ENCODE peak calls at places on chromosomes 3 and 15, in six cellular contexts. Y, O, D, B, H and A are unnamed samples.
A peak's percentile ranks its signal among the peaks of the same experiment; 100 is the strongest.

GRCh38 chr3:177714945-177715344 is 517.7 kb upstream of the TBL1XR1 start:
- DNase-seq in B (no peak), H (no peak), O (no peak), D (no peak), Y (no peak), A (no peak)

GRCh38 chr3:45684327-45684892 is 4.8 kb upstream of the SACM1L start:
- DNase-seq in H (no peak), Y (peak; percentile 70), O (no peak), B (no peak), D (no peak), A (no peak)

GRCh38 chr15:68880382-68880781 is 49.9 kb upstream of the SPESP1 start:
- DNase-seq in D (no peak), B (no peak), Y (no peak), O (no peak), H (no peak), A (no peak)

GRCh38 chr15:53260647-53261046 is 470.5 kb upstream of the ONECUT1 start:
- DNase-seq in B (no peak), O (no peak), D (no peak), Y (no peak), H (no peak), A (no peak)

GRCh38 chr3:77227567-77227966 is 187.7 kb downstream of the ROBO2 start:
- DNase-seq in D (no peak), Y (no peak), H (no peak), B (no peak), O (no peak), A (no peak)

GRCh38 chr3:12150112-12150511 is 8.6 kb downstream of the TIMP4 start:
- DNase-seq in Y (no peak), D (no peak), O (no peak), B (no peak), H (no peak), A (no peak)

GRCh38 chr15:70863450-70864218 is 9.7 kb upstream of the LARP6 start:
- DNase-seq in D (peak; percentile 89), O (no peak), B (peak; percentile 91), Y (no peak), H (no peak), A (no peak)

GRCh38 chr3:46702246-46703012 is 1.2 kb downstream of the TMIE start:
- DNase-seq in Y (no peak), H (no peak), D (no peak), O (peak; percentile 17), B (no peak), A (no peak)

GRCh38 chr3:179100652-179101051 is 29.0 kb upstream of the ZMAT3 start:
- DNase-seq in Y (no peak), H (no peak), B (no peak), D (peak; percentile 39), O (no peak), A (no peak)

GRCh38 chr15:93987068-93987467 is 244.3 kb upstream of the MCTP2 start:
- DNase-seq in B (no peak), D (no peak), H (no peak), O (no peak), Y (no peak), A (no peak)

GRCh38 chr3:103991461-103992115 is 1375.1 kb upstream of the ALCAM start:
- DNase-seq in O (no peak), H (no peak), D (peak; percentile 45), Y (peak; percentile 13), B (peak; percentile 16), A (no peak)